ENCODE peak calls at places on chromosomes 7 and 10, in nine cellular contexts. H, R, G, P, I, B, J, W and N are unnamed samples.

GRCh38 chr7:29113384-29114102 is 32.8 kb downstream of the CPVL start:
- DNase-seq in H (peak; percentile 82), R (no peak), G (no peak), P (no peak), I (peak; percentile 49), B (peak; percentile 59), J (peak; percentile 35), W (peak; percentile 61), N (no peak)

GRCh38 chr10:29555746-29556481 is 78.9 kb downstream of the SVIL start:
- DNase-seq in H (peak; percentile 33), R (no peak), G (no peak), P (no peak), I (no peak), B (peak; percentile 65), J (peak; percentile 79), W (peak; percentile 86), N (no peak)

GRCh38 chr7:2873686-2874551 is 29.8 kb upstream of the GNA12 start:
- DNase-seq in H (peak; percentile 97), R (no peak), G (no peak), P (no peak), I (peak; percentile 44), B (peak; percentile 95), J (peak; percentile 96), W (peak; percentile 92), N (no peak)

GRCh38 chr7:101814081-101814995 is 3.1 kb upstream of the CUX1 start:
- DNase-seq in H (peak; percentile 70), R (no peak), G (peak; percentile 25), P (peak; percentile 84), I (peak; percentile 54), B (peak; percentile 49), J (peak; percentile 61), W (peak; percentile 76), N (peak; percentile 43)

GRCh38 chr7:130891254-130892094 is 157.5 kb upstream of the KLF14 start:
- DNase-seq in H (no peak), R (no peak), G (no peak), P (peak; percentile 75), I (no peak), B (peak; percentile 98), J (peak; percentile 94), W (peak; percentile 99), N (no peak)

GRCh38 chr7:116426428-116427156 is 72.9 kb upstream of the CAV2 start:
- DNase-seq in H (peak; percentile 81), R (no peak), G (no peak), P (no peak), I (peak; percentile 92), B (peak; percentile 92), J (peak; percentile 91), W (peak; percentile 88), N (no peak)

GRCh38 chr10:99330675-99330924 is 1.4 kb downstream of the CNNM1 start:
- DNase-seq in H (no peak), R (no peak), G (no peak), P (no peak), I (no peak), B (no peak), J (no peak), W (no peak), N (no peak)

GRCh38 chr7:22628112-22628511 is 98.9 kb upstream of the IL6 start:
- DNase-seq in H (no peak), R (no peak), G (no peak), P (no peak), I (no peak), B (no peak), J (no peak), W (no peak), N (no peak)

GRCh38 chr10:50937230-50937907 is 51.9 kb upstream of the A1CF start:
- DNase-seq in H (peak; percentile 53), R (no peak), G (no peak), P (no peak), I (peak; percentile 38), B (peak; percentile 77), J (peak; percentile 32), W (peak; percentile 76), N (no peak)

GRCh38 chr10:106467506-106467905 is 697.0 kb downstream of the SORCS1 start:
- DNase-seq in H (peak; percentile 90), R (no peak), G (no peak), P (no peak), I (no peak), B (peak; percentile 60), J (peak; percentile 7), W (no peak), N (no peak)

GRCh38 chr10:113961261-113961938 is 82.3 kb upstream of the ADRB1 start:
- DNase-seq in H (peak; percentile 28), R (no peak), G (peak; percentile 70), P (no peak), I (no peak), B (no peak), J (no peak), W (no peak), N (peak; percentile 93)

GRCh38 chr10:35191523-35191922 is 64.9 kb downstream of the CREM start:
- DNase-seq in H (peak; percentile 21), R (no peak), G (no peak), P (no peak), I (no peak), B (peak; percentile 28), J (no peak), W (peak; percentile 59), N (no peak)

GRCh38 chr7:69717221-69717620 is 118.9 kb downstream of the AUTS2 start:
- DNase-seq in H (no peak), R (no peak), G (no peak), P (no peak), I (no peak), B (no peak), J (no peak), W (no peak), N (no peak)

GRCh38 chr7:14698239-14698638 is 204.3 kb downstream of the DGKB start:
- DNase-seq in H (no peak), R (no peak), G (no peak), P (no peak), I (no peak), B (peak; percentile 31), J (peak; percentile 6), W (peak; percentile 21), N (no peak)

GRCh38 chr7:115953554-115954248 is 76.9 kb downstream of the TFEC start:
- DNase-seq in H (no peak), R (no peak), G (no peak), P (no peak), I (no peak), B (no peak), J (no peak), W (no peak), N (no peak)

GRCh38 chr10:1601371-1601906 is 135.9 kb downstream of the ADARB2 start:
- DNase-seq in H (no peak), R (no peak), G (no peak), P (no peak), I (no peak), B (no peak), J (no peak), W (no peak), N (no peak)

GRCh38 chr10:62562101-62562500 is 187.9 kb downstream of the ZNF365 start:
- DNase-seq in H (no peak), R (no peak), G (no peak), P (no peak), I (no peak), B (no peak), J (no peak), W (no peak), N (no peak)

GRCh38 chr7:134546903-134547737 is 1.8 kb upstream of the AKR1B15 start:
- DNase-seq in H (peak; percentile 65), R (no peak), G (peak; percentile 33), P (no peak), I (peak; percentile 78), B (peak; percentile 74), J (peak; percentile 64), W (no peak), N (peak; percentile 26)

GRCh38 chr7:143227806-143228205 is 6.0 kb downstream of the TAS2R40 start:
- DNase-seq in H (peak; percentile 23), R (no peak), G (no peak), P (no peak), I (no peak), B (no peak), J (peak; percentile 59), W (peak; percentile 53), N (no peak)

GRCh38 chr7:82699773-82700186 is 256.2 kb upstream of the CACNA2D1 start:
- DNase-seq in H (peak; percentile 79), R (no peak), G (no peak), P (no peak), I (peak; percentile 18), B (peak; percentile 41), J (peak; percentile 61), W (peak; percentile 31), N (no peak)

GRCh38 chr10:78314651-78315050 is 281.0 kb downstream of the RPS24 start:
- DNase-seq in H (no peak), R (no peak), G (no peak), P (no peak), I (no peak), B (no peak), J (no peak), W (no peak), N (no peak)

GRCh38 chr7:55191926-55192692 is 173.0 kb upstream of the LANCL2 start:
- DNase-seq in H (peak; percentile 19), R (no peak), G (no peak), P (no peak), I (no peak), B (peak; percentile 47), J (no peak), W (no peak), N (no peak)

GRCh38 chr10:62059424-62059913 is 158.0 kb downstream of the ARID5B start:
- DNase-seq in H (no peak), R (no peak), G (no peak), P (no peak), I (no peak), B (no peak), J (peak; percentile 8), W (no peak), N (no peak)

GRCh38 chr7:29866490-29866930 is 60.2 kb downstream of the WIPF3 start:
- DNase-seq in H (no peak), R (no peak), G (no peak), P (no peak), I (no peak), B (peak; percentile 81), J (no peak), W (peak; percentile 72), N (no peak)

GRCh38 chr10:52390388-52390787 is 76.3 kb downstream of the DKK1 start:
- DNase-seq in H (no peak), R (no peak), G (no peak), P (no peak), I (no peak), B (peak; percentile 15), J (no peak), W (no peak), N (no peak)

GRCh38 chr7:25358831-25359350 is 130.6 kb upstream of the NPVF start:
- DNase-seq in H (no peak), R (no peak), G (no peak), P (no peak), I (no peak), B (no peak), J (no peak), W (no peak), N (no peak)

GRCh38 chr10:21057989-21058388 is 160.9 kb upstream of the NEBL start:
- DNase-seq in H (peak; percentile 54), R (no peak), G (no peak), P (no peak), I (no peak), B (peak; percentile 50), J (no peak), W (no peak), N (no peak)

GRCh38 chr10:14240253-14241189 is 90.2 kb downstream of the FRMD4A start:
- DNase-seq in H (peak; percentile 72), R (no peak), G (no peak), P (no peak), I (no peak), B (no peak), J (no peak), W (peak; percentile 28), N (no peak)

GRCh38 chr7:1693991-1694524 is 24.0 kb downstream of the ELFN1 start:
- DNase-seq in H (peak; percentile 95), R (no peak), G (no peak), P (no peak), I (no peak), B (peak; percentile 79), J (peak; percentile 43), W (peak; percentile 24), N (no peak)

GRCh38 chr10:126207313-126207771 is 180.9 kb downstream of the ADAM12 start:
- DNase-seq in H (no peak), R (no peak), G (no peak), P (no peak), I (no peak), B (no peak), J (peak; percentile 30), W (peak; percentile 58), N (no peak)

GRCh38 chr7:139252451-139252850 is 21.4 kb downstream of the UBN2 start:
- DNase-seq in H (no peak), R (no peak), G (no peak), P (no peak), I (no peak), B (peak; percentile 61), J (no peak), W (peak; percentile 35), N (no peak)